ENCODE peak calls at places on chromosomes 6 and 20, in five cellular contexts. F, Z, J, Q and H are unnamed samples.

GRCh38 chr6:100269189-100269588 is 195.5 kb downstream of the SIM1 start:
- DNase-seq in J (no peak), Q (no peak), Z (no peak), F (no peak), H (no peak)

GRCh38 chr6:73637404-73637803 is 16.4 kb downstream of the SLC17A5 start:
- DNase-seq in Z (no peak), J (no peak), F (no peak), Q (no peak), H (no peak)

GRCh38 chr20:39651645-39652340 is 689.6 kb downstream of the DHX35 start:
- DNase-seq in J (no peak), F (no peak), Z (no peak), Q (peak), H (no peak)

GRCh38 chr6:15879372-15880261 is 216.8 kb upstream of the DTNBP1 start:
- DNase-seq in J (no peak), Z (peak), F (no peak), Q (peak), H (no peak)

GRCh38 chr6:143451531-143451930 is 926 bp downstream of the PEX3 start:
- DNase-seq in Z (no peak), F (no peak), Q (no peak), J (no peak), H (no peak)

GRCh38 chr6:49913656-49914055 is 47.3 kb upstream of the CRISP1 start:
- DNase-seq in Q (no peak), Z (no peak), F (no peak), J (no peak), H (no peak)

GRCh38 chr6:95576218-95576617 is 1.1 kb upstream of the MANEA start:
- DNase-seq in Z (no peak), Q (no peak), J (no peak), F (no peak), H (no peak)

GRCh38 chr6:164040994-164041393 is 626.5 kb downstream of the QKI start:
- DNase-seq in Z (no peak), Q (no peak), F (no peak), J (no peak), H (no peak)

GRCh38 chr6:162108041-162108440 is 619.5 kb downstream of the PRKN start:
- DNase-seq in J (no peak), F (no peak), Q (no peak), Z (no peak), H (no peak)

GRCh38 chr20:19212524-19213502 is at the start of gene SLC24A3:
- DNase-seq in Z (no peak), Q (peak), J (no peak), F (peak), H (peak)

GRCh38 chr6:170072246-170072645 is 218.6 kb downstream of the DLL1 start:
- DNase-seq in Q (no peak), Z (no peak), J (no peak), F (no peak), H (no peak)

GRCh38 chr6:5677219-5678000 is 329.3 kb downstream of the NRN1 start:
- DNase-seq in Z (no peak), Q (no peak), J (no peak), F (no peak), H (no peak)

GRCh38 chr6:126071000-126071647 is 84.8 kb downstream of the TRMT11 start:
- DNase-seq in Z (no peak), Q (peak), F (no peak), J (no peak), H (no peak)

GRCh38 chr6:68071740-68072139 is 563.3 kb upstream of the ADGRB3 start:
- DNase-seq in Q (no peak), J (no peak), Z (no peak), F (no peak), H (no peak)

GRCh38 chr6:102356170-102356569 is 962.7 kb downstream of the GRIK2 start:
- DNase-seq in J (no peak), Q (no peak), Z (no peak), F (no peak), H (no peak)

GRCh38 chr6:168645326-168645725 is 204.3 kb downstream of the SMOC2 start:
- DNase-seq in Q (no peak), F (no peak), Z (no peak), J (no peak), H (no peak)

GRCh38 chr20:46171909-46172308 is 53.8 kb downstream of the CD40 start:
- DNase-seq in Q (no peak), F (no peak), Z (no peak), J (no peak), H (no peak)

GRCh38 chr6:126600258-126600916 is 260.5 kb downstream of the CENPW start:
- DNase-seq in Z (no peak), J (no peak), F (no peak), Q (no peak), H (no peak)

GRCh38 chr6:23659125-23659524 is 466.9 kb upstream of the NRSN1 start:
- DNase-seq in F (peak), Q (peak), Z (no peak), J (no peak), H (peak)

GRCh38 chr6:90000864-90001731 is 106.8 kb downstream of the GJA10 start:
- DNase-seq in J (no peak), Q (no peak), Z (no peak), F (no peak), H (no peak)

GRCh38 chr6:64415936-64416335 is 780.3 kb downstream of the PHF3 start:
- DNase-seq in Z (no peak), Q (no peak), J (no peak), F (no peak), H (no peak)

GRCh38 chr6:64409948-64410347 is 774.3 kb downstream of the PHF3 start:
- DNase-seq in Q (peak), Z (no peak), F (no peak), J (no peak), H (no peak)

DNA sequence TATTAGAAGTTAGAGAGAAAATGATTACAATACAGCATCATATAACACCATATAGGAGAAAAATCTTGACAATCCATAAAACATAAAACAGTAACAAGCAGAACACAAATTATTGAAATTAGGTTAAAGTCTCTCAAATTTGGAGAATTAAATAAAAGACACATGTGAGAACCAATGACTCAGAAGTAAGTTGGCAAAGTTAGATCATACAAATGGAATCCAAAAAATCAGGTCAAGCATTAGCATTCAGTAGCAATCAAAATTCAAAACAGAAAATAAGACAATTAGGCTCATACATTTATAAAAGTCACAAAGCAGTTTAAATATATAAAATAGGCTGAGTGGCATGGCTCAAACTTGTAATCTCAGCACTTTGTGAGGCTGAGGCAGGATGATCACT is 775.6 kb downstream of the PHF3 start:
- DNase-seq in J (no peak), F (no peak), Q (no peak), Z (no peak), H (no peak)
- TF ChIP-seq FOXM1 in J (no peak), F (no peak), Q (no peak), Z (no peak), H (no peak)

GRCh38 chr6:43933111-43933885 is 163.3 kb downstream of the VEGFA start:
- DNase-seq in Z (no peak), Q (peak), J (no peak), F (no peak), H (peak)
- TF ChIP-seq FOXM1 in Z (no peak), Q (no peak), J (no peak), F (no peak), H (no peak)

GRCh38 chr6:139418426-139419132 is 44.1 kb upstream of the CITED2 start:
- DNase-seq in Q (no peak), F (no peak), Z (no peak), J (no peak), H (no peak)

GRCh38 chr6:139416146-139416545 is 41.7 kb upstream of the CITED2 start:
- DNase-seq in J (no peak), Z (no peak), F (no peak), Q (no peak), H (no peak)

GRCh38 chr6:139415365-139415764 is 40.9 kb upstream of the CITED2 start:
- DNase-seq in F (no peak), Q (no peak), J (no peak), Z (no peak), H (no peak)
- TF ChIP-seq FOXM1 in F (no peak), Q (no peak), J (no peak), Z (no peak), H (no peak)

GRCh38 chr6:157273756-157274088 is 49.6 kb downstream of the TMEM242 start:
- DNase-seq in J (no peak), Q (peak), F (peak), Z (peak), H (peak)
- TF ChIP-seq FOXM1 in J (no peak), Q (no peak), F (no peak), Z (no peak), H (no peak)

DNA sequence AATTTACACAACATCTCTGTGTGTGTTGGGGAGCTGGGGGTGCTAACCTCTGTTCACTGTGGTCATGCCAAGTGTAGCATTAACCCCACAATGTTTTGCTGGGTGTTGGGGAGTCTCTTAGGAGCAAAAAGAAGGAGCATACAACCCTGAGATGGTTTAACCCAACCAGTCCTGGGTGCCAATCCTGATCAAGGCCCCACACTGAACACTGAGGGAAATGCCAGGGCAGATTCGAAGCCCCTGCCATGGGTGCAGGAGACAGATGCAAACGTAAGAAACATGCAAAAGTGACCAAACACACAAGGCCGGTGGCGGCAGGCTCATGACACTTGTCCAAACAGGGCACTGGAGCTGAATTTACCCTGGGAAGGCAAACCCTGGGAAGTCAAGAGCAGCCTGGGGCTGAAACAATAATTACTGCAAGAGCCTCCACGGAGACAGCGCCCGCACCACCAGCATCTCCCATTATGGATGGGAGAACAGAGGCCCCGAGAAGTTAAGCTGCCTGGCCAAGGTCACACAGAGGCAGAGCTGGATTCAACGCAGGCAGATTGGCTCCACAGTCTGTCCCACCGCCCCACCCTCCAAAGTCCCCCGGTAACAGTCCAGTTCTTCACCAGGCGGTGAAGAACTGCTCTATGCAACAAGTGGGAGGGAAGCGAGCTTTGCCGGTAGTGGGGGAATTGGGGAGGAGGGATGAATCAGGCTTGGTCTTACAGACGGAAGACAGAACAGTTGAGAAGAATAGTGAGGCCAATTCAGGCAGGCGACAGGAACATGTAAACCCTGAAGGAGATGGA is 8.5 kb downstream of the ACSS1 start:
- DNase-seq in Q (no peak), J (no peak), Z (no peak), F (no peak), H (no peak)
- TF ChIP-seq FOXM1 in Q (no peak), J (no peak), Z (no peak), F (no peak), H (no peak)